ENCODE peak calls at places on chromosomes 2 and 18, in seven cellular contexts. R, G, F, I, B, Y and P are unnamed samples.
A peak's percentile ranks its signal among the peaks of the same experiment; 100 is the strongest.

GRCh38 chr2:28627722-28628480 is 123.7 kb upstream of the PPP1CB start:
- DNase-seq in R (no peak), G (no peak), F (no peak), I (peak; percentile 73), B (peak; percentile 46), Y (no peak), P (no peak)

GRCh38 chr2:140551291-140551690 is 1579.5 kb downstream of the LRP1B start:
- DNase-seq in R (no peak), G (no peak), F (no peak), I (no peak), B (no peak), Y (no peak), P (no peak)

GRCh38 chr2:160666019-160666676 is 172.5 kb upstream of the RBMS1 start:
- DNase-seq in R (no peak), G (no peak), F (no peak), I (peak; percentile 98), B (peak; percentile 95), Y (no peak), P (no peak)

GRCh38 chr2:150421252-150421651 is 66.2 kb downstream of the RND3 start:
- DNase-seq in R (no peak), G (no peak), F (no peak), I (no peak), B (no peak), Y (no peak), P (no peak)

GRCh38 chr2:98921062-98921461 is 15.0 kb downstream of the CRACDL start:
- DNase-seq in R (no peak), G (no peak), F (no peak), I (no peak), B (no peak), Y (no peak), P (no peak)

GRCh38 chr2:239266779-239267410 is 133.9 kb downstream of the HDAC4 start:
- DNase-seq in R (no peak), G (peak; percentile 45), F (no peak), I (no peak), B (no peak), Y (no peak), P (no peak)

GRCh38 chr18:8367217-8367988 is 241.8 kb upstream of the RAB12 start:
- DNase-seq in R (no peak), G (peak; percentile 52), F (peak; percentile 69), I (peak; percentile 12), B (no peak), Y (peak; percentile 38), P (no peak)

GRCh38 chr2:110777531-110778311 is 45.3 kb downstream of the ACOXL start:
- DNase-seq in R (no peak), G (no peak), F (no peak), I (no peak), B (no peak), Y (no peak), P (peak; percentile 74)

GRCh38 chr2:121150713-121151112 is 134.3 kb downstream of the TFCP2L1 start:
- DNase-seq in R (no peak), G (no peak), F (no peak), I (no peak), B (no peak), Y (no peak), P (no peak)

GRCh38 chr2:8027387-8027786 is 654.5 kb upstream of the ID2 start:
- DNase-seq in R (no peak), G (no peak), F (no peak), I (no peak), B (no peak), Y (no peak), P (no peak)

GRCh38 chr2:202848813-202849212 is 22.8 kb downstream of the ICA1L start:
- DNase-seq in R (no peak), G (peak; percentile 49), F (no peak), I (peak; percentile 13), B (no peak), Y (peak; percentile 13), P (no peak)

GRCh38 chr2:218853766-218854165 is 5.8 kb upstream of the WNT6 start:
- DNase-seq in R (no peak), G (no peak), F (no peak), I (peak; percentile 38), B (peak; percentile 62), Y (no peak), P (no peak)

GRCh38 chr2:181004647-181005325 is 24.4 kb downstream of the UBE2E3 start:
- DNase-seq in R (no peak), G (no peak), F (no peak), I (no peak), B (no peak), Y (no peak), P (no peak)

GRCh38 chr2:133811409-133812125 is 243.3 kb upstream of the NCKAP5 start:
- DNase-seq in R (no peak), G (no peak), F (no peak), I (no peak), B (no peak), Y (no peak), P (no peak)

GRCh38 chr2:200964498-200964897 is 1.0 kb upstream of the ORC2 start:
- DNase-seq in R (no peak), G (no peak), F (no peak), I (no peak), B (no peak), Y (no peak), P (no peak)

GRCh38 chr2:139721454-139721995 is 941.3 kb upstream of the NXPH2 start:
- DNase-seq in R (no peak), G (no peak), F (no peak), I (no peak), B (no peak), Y (no peak), P (no peak)

GRCh38 chr2:60939622-60940021 is 58.2 kb downstream of the REL start:
- DNase-seq in R (no peak), G (no peak), F (no peak), I (no peak), B (no peak), Y (no peak), P (no peak)

GRCh38 chr18:79538635-79539034 is 141.0 kb upstream of the CTDP1 start:
- DNase-seq in R (no peak), G (no peak), F (no peak), I (no peak), B (no peak), Y (no peak), P (no peak)

GRCh38 chr2:120436460-120436739 is 90.5 kb downstream of the INHBB start:
- DNase-seq in R (no peak), G (peak; percentile 30), F (no peak), I (no peak), B (no peak), Y (no peak), P (no peak)

GRCh38 chr2:128531856-128532255 is 213.2 kb upstream of the HS6ST1 start:
- DNase-seq in R (no peak), G (no peak), F (no peak), I (no peak), B (no peak), Y (no peak), P (no peak)

GRCh38 chr18:9638886-9639285 is 24.5 kb upstream of the PPP4R1 start:
- DNase-seq in R (no peak), G (no peak), F (no peak), I (no peak), B (no peak), Y (no peak), P (no peak)

GRCh38 chr2:8132889-8133288 is 549.0 kb upstream of the ID2 start:
- DNase-seq in R (no peak), G (no peak), F (no peak), I (no peak), B (no peak), Y (no peak), P (no peak)

GRCh38 chr2:148675708-148676107 is 31.2 kb downstream of the EPC2 start:
- DNase-seq in R (no peak), G (no peak), F (no peak), I (peak; percentile 31), B (peak; percentile 13), Y (no peak), P (no peak)

GRCh38 chr2:182827182-182827879 is 39.1 kb downstream of the FRZB start:
- DNase-seq in R (no peak), G (no peak), F (no peak), I (no peak), B (no peak), Y (no peak), P (no peak)

GRCh38 chr2:75277111-75277510 is 77.8 kb upstream of the TACR1 start:
- DNase-seq in R (no peak), G (no peak), F (no peak), I (peak; percentile 36), B (peak; percentile 78), Y (no peak), P (no peak)

GRCh38 chr2:42569116-42569711 is 782 bp downstream of the MTA3 start:
- DNase-seq in R (peak; percentile 9), G (peak; percentile 50), F (peak; percentile 27), I (peak; percentile 40), B (peak; percentile 18), Y (peak; percentile 25), P (no peak)

GRCh38 chr2:197011777-197012641 is 85.5 kb upstream of the PGAP1 start:
- DNase-seq in R (peak; percentile 54), G (no peak), F (peak; percentile 53), I (peak; percentile 68), B (peak; percentile 59), Y (no peak), P (no peak)